ENCODE peak calls at places on chromosome 3, in six cellular contexts. O, K, X, M, Y and Z are unnamed samples. For H3K36me3, the result is how much of the 10 kb centered on the place peaks cover.

GRCh38 chr3:64141476-64141875 is 83.8 kb downstream of the PRICKLE2 start:
- DNase-seq in O (no peak), K (no peak), X (no peak), M (no peak), Y (no peak), Z (no peak)

GRCh38 chr3:17937081-17937480 is 194.7 kb upstream of the TBC1D5 start:
- DNase-seq in O (no peak), K (no peak), X (no peak), M (no peak), Y (no peak), Z (no peak)

GRCh38 chr3:11768604-11769003 is 78.1 kb downstream of the TAMM41 start:
- DNase-seq in O (no peak), K (no peak), X (no peak), M (no peak), Y (no peak), Z (no peak)

GRCh38 chr3:146581877-146582508 is 23.2 kb downstream of the PLSCR5 start:
- DNase-seq in O (no peak), K (no peak), X (no peak), M (no peak), Y (no peak), Z (no peak)

GRCh38 chr3:38756892-38757291 is 59.1 kb downstream of the SCN10A start:
- DNase-seq in O (no peak), K (no peak), X (no peak), M (no peak), Y (no peak), Z (no peak)

GRCh38 chr3:178719036-178719635 is 182.9 kb downstream of the KCNMB2 start:
- DNase-seq in O (no peak), K (no peak), X (no peak), M (no peak), Y (no peak), Z (peak)

GRCh38 chr3:41362638-41363559 is 163.6 kb downstream of the CTNNB1 start:
- DNase-seq in O (no peak), K (no peak), X (no peak), M (peak), Y (no peak), Z (no peak)

GRCh38 chr3:115042351-115042750 is 104.7 kb downstream of the ZBTB20 start:
- DNase-seq in O (no peak), K (no peak), X (no peak), M (no peak), Y (no peak), Z (no peak)

GRCh38 chr3:101868534-101869464 is 19.5 kb downstream of the NFKBIZ start:
- DNase-seq in O (no peak), K (no peak), X (no peak), M (no peak), Y (peak), Z (peak)

GRCh38 chr3:71868891-71869290 is 83.9 kb upstream of the PROK2 start:
- DNase-seq in O (no peak), K (no peak), X (no peak), M (no peak), Y (no peak), Z (no peak)

GRCh38 chr3:82208002-82208710 is 446.7 kb upstream of the GBE1 start:
- DNase-seq in O (no peak), K (no peak), X (no peak), M (no peak), Y (no peak), Z (no peak)

GRCh38 chr3:103410231-103410630 is 975.4 kb downstream of the ZPLD1 start:
- DNase-seq in O (peak), K (peak), X (no peak), M (peak), Y (no peak), Z (peak)

GRCh38 chr3:188938999-188939398 is 232.8 kb upstream of the TPRG1 start:
- DNase-seq in O (no peak), K (no peak), X (no peak), M (no peak), Y (no peak), Z (no peak)

GRCh38 chr3:86989611-86990010 is 1.3 kb downstream of the VGLL3 start:
- DNase-seq in O (no peak), K (no peak), X (no peak), M (no peak), Y (no peak), Z (no peak)

GRCh38 chr3:106809633-106810460 is 567.4 kb upstream of the CCDC54 start:
- DNase-seq in O (no peak), K (no peak), X (no peak), M (no peak), Y (no peak), Z (no peak)

GRCh38 chr3:12999147-13000140 is 73.8 kb downstream of the IQSEC1 start:
- DNase-seq in O (peak), K (peak), X (peak), M (no peak), Y (peak), Z (peak)

GRCh38 chr3:98887684-98888083 is 13.8 kb downstream of the DCBLD2 start:
- DNase-seq in O (no peak), K (no peak), X (no peak), M (no peak), Y (no peak), Z (no peak)

GRCh38 chr3:189842681-189843602 is 211.8 kb downstream of the TP63 start:
- DNase-seq in O (no peak), K (peak), X (no peak), M (no peak), Y (no peak), Z (peak)

GRCh38 chr3:124088801-124089200 is 96.9 kb upstream of the ROPN1 start:
- DNase-seq in O (no peak), K (no peak), X (no peak), M (no peak), Y (no peak), Z (no peak)

DNA sequence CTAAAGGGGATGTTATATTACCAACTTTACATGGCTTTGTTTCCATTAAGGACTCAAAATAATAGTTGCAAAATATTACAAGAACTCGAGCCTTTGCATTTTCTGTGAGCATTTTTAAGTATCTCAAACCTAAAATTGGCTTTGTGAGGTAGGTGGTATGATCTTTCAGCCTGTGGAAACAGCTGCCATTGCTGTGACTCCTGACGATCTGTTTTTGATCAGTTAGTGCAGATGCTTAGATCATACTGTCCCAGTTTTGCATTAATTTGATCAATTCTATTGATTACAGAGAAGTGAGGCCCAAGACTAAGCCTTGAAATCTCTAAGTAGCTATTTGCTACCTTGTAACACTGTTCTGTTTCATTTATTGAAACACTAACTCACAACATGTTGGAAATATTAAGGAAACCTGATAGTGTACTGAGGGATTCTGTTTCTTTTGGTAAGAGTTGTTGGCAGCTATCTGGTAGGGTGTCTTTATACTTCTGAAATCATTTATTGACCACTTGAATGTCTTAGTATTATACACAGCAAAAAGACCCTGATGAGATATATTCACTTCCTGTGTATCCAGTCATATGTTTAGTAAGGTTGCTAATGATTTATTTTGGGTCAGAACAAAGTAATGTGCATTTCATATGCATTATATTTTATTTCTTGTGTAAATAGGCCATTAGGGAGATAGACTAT is 14.8 kb downstream of the SKIL start:
- DNase-seq in O (no peak), K (no peak), X (no peak), M (no peak), Y (no peak), Z (no peak)
- H3K36me3 ChIP-seq in O (under half), K (under half), X (under half), M (under half), Y (under half), Z (under half)

DNA sequence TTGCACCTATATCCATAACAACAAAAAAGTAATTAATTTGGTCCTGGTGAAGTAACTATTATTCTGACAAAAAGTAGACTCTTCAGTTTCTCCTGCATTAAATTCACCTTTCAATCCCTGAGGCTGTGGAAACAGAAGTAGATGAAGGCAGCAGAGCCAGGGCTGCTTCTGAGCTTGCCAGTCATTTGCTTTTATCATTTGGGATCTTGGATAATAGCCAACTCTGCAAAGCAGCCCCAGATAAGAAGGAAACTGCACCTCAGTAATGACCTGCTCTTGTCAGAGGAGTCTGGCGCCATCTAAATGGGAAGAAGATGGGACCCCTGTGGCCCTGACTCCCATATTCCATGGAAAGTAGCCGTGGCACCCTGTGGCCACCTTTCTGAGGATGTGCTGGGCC is 9.7 kb downstream of the CCR9 start:
- DNase-seq in O (no peak), K (no peak), X (no peak), M (no peak), Y (no peak), Z (no peak)
- TF ChIP-seq CTCF in O (no peak), K (no peak), X (no peak), M (no peak), Y (no peak), Z (no peak)

GRCh38 chr3:16319723-16320122 is 54.7 kb downstream of the OXNAD1 start:
- DNase-seq in O (no peak), K (no peak), X (no peak), M (no peak), Y (no peak), Z (no peak)
- H3K36me3 ChIP-seq in O (half or more), K (under half), X (half or more), M (under half), Y (half or more), Z (under half)

DNA sequence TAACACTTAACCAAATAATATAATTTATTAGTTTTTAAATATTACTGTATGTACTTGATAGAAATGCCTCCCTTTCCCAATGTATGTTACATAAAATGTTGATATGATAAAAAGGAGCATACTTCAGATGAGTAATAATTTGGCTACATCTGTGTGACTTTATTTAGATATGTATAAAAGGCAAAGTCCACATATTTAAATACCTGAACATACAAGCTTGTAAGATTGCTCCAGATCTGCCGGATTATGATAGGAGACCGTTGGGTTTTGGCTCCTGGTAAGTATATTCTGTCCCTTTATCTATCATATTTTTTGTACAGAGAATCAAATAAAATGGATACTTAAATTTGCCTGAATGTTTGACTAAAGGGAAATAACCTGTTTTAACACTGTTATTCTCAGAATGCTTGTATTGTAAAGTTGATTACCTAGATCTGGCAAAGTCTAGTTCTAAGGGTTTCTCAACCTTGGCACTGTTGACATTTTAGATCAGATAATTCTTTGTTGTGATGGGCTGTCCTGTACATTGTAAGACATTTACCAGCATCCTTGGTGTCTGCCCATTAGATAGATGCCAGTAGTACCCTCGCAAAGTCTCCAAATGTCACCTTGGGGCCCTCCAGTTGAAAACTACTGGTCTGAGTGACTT is 38.5 kb downstream of the LRCH3 start:
- DNase-seq in O (no peak), K (no peak), X (no peak), M (no peak), Y (no peak), Z (no peak)
- TF ChIP-seq CTCF in O (no peak), K (no peak), X (no peak), M (no peak), Y (no peak), Z (no peak)

GRCh38 chr3:32884532-32885031 is 66.8 kb downstream of the TRIM71 start:
- DNase-seq in O (no peak), K (no peak), X (no peak), M (no peak), Y (no peak), Z (no peak)
- H3K36me3 ChIP-seq in O (under half), K (under half), X (under half), M (under half), Y (under half), Z (under half)

GRCh38 chr3:42668403-42668740 is 14.9 kb downstream of the ZBTB47 start:
- DNase-seq in O (no peak), K (no peak), X (no peak), M (no peak), Y (no peak), Z (no peak)

GRCh38 chr3:42672495-42672894 is 12.8 kb upstream of the KLHL40 start:
- DNase-seq in O (no peak), K (no peak), X (no peak), M (no peak), Y (no peak), Z (no peak)

GRCh38 chr3:42670051-42670576 is 15.2 kb upstream of the KLHL40 start:
- DNase-seq in O (no peak), K (no peak), X (no peak), M (no peak), Y (no peak), Z (no peak)

GRCh38 chr3:42668793-42669217 is 15.3 kb downstream of the ZBTB47 start:
- DNase-seq in O (no peak), K (no peak), X (no peak), M (no peak), Y (no peak), Z (no peak)

DNA sequence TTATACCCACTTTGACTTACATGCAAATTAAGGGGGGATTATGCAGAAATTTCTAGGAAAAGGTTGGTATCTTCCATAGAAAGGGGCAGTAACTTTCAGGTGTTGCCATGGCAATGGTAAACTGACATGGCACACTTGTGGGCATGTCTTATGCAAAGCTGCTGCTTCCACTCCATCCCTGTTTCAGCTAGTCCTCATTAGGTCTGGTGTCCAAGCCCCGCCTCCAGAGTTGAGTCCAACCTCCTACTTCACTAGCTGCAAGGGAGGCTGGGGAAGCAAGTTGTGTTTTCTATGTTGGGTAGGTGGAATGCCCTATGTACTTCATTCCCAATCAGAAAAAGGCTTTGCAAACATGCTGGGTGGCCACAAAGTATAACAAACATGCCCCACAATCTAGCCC is 14.7 kb upstream of the KLHL40 start:
- DNase-seq in O (no peak), K (no peak), X (no peak), M (peak), Y (no peak), Z (no peak)
- TF ChIP-seq CTCF in O (no peak), K (no peak), X (no peak), M (no peak), Y (no peak), Z (no peak)